ENCODE peak calls at places on chromosome 4, in five cellular contexts. One of them, this sample, is unnamed.

GRCh38 chr4:61773655-61774245 is 573.6 kb downstream of the ADGRL3 start:
- DNase-seq in Caco-2: peak; percentile 15
- DNase-seq in neural progenitor cell: peak; percentile 14
- DNase-seq in thoracic aorta: no peak
- DNase-seq in mucosa of descending colon: no peak
- DNase-seq in this sample: no peak

GRCh38 chr4:8087921-8088495 is 70.6 kb downstream of the ABLIM2 start:
- DNase-seq in Caco-2: no peak
- DNase-seq in neural progenitor cell: no peak
- DNase-seq in thoracic aorta: no peak
- DNase-seq in mucosa of descending colon: no peak
- DNase-seq in this sample: no peak

GRCh38 chr4:88610771-88611170 is 18.5 kb downstream of the HERC3 start:
- DNase-seq in Caco-2: no peak
- DNase-seq in neural progenitor cell: no peak
- DNase-seq in thoracic aorta: peak; percentile 41
- DNase-seq in mucosa of descending colon: no peak
- DNase-seq in this sample: peak; percentile 82

GRCh38 chr4:67104145-67104544 is 441.2 kb downstream of the CENPC start:
- DNase-seq in Caco-2: no peak
- DNase-seq in neural progenitor cell: peak; percentile 27
- DNase-seq in thoracic aorta: no peak
- DNase-seq in mucosa of descending colon: no peak
- DNase-seq in this sample: no peak

GRCh38 chr4:108954880-108955279 is 192.0 kb upstream of the ETNPPL start:
- DNase-seq in Caco-2: no peak
- DNase-seq in neural progenitor cell: no peak
- DNase-seq in thoracic aorta: no peak
- DNase-seq in mucosa of descending colon: no peak
- DNase-seq in this sample: no peak

GRCh38 chr4:17066241-17066640 is 167.8 kb upstream of the LDB2 start:
- DNase-seq in Caco-2: no peak
- DNase-seq in neural progenitor cell: no peak
- DNase-seq in thoracic aorta: no peak
- DNase-seq in mucosa of descending colon: no peak
- DNase-seq in this sample: no peak

GRCh38 chr4:107838763-107839162 is 14.0 kb downstream of the SGMS2 start:
- DNase-seq in Caco-2: no peak
- DNase-seq in neural progenitor cell: no peak
- DNase-seq in thoracic aorta: no peak
- DNase-seq in mucosa of descending colon: no peak
- DNase-seq in this sample: no peak

GRCh38 chr4:95761441-95761840 is 78.5 kb upstream of the PDHA2 start:
- DNase-seq in Caco-2: no peak
- DNase-seq in neural progenitor cell: no peak
- DNase-seq in thoracic aorta: no peak
- DNase-seq in mucosa of descending colon: no peak
- DNase-seq in this sample: no peak

GRCh38 chr4:173446416-173446815 is 47.5 kb upstream of the SCRG1 start:
- DNase-seq in Caco-2: no peak
- DNase-seq in neural progenitor cell: no peak
- DNase-seq in thoracic aorta: no peak
- DNase-seq in mucosa of descending colon: no peak
- DNase-seq in this sample: no peak

GRCh38 chr4:147830987-147831386 is 99.1 kb downstream of the ARHGAP10 start:
- DNase-seq in Caco-2: no peak
- DNase-seq in neural progenitor cell: no peak
- DNase-seq in thoracic aorta: no peak
- DNase-seq in mucosa of descending colon: no peak
- DNase-seq in this sample: peak; percentile 75

GRCh38 chr4:109433281-109434006 is at the start of gene SEC24B:
- DNase-seq in Caco-2: peak; percentile 87
- DNase-seq in neural progenitor cell: peak; percentile 92
- DNase-seq in thoracic aorta: peak; percentile 57
- DNase-seq in mucosa of descending colon: peak; percentile 92
- DNase-seq in this sample: peak; percentile 83

GRCh38 chr4:181957088-181957487 is 286.1 kb upstream of the TENM3 start:
- DNase-seq in Caco-2: no peak
- DNase-seq in neural progenitor cell: no peak
- DNase-seq in thoracic aorta: no peak
- DNase-seq in mucosa of descending colon: no peak
- DNase-seq in this sample: no peak

GRCh38 chr4:171719691-171720090 is 93.5 kb upstream of the GALNTL6 start:
- DNase-seq in Caco-2: no peak
- DNase-seq in neural progenitor cell: no peak
- DNase-seq in thoracic aorta: no peak
- DNase-seq in mucosa of descending colon: no peak
- DNase-seq in this sample: no peak

GRCh38 chr4:147157860-147158701 is 212.4 kb upstream of the TTC29 start:
- DNase-seq in Caco-2: peak; percentile 45
- DNase-seq in neural progenitor cell: peak; percentile 78
- DNase-seq in thoracic aorta: no peak
- DNase-seq in mucosa of descending colon: no peak
- DNase-seq in this sample: no peak

GRCh38 chr4:85565761-85566480 is 91.0 kb downstream of the ARHGAP24 start:
- DNase-seq in Caco-2: no peak
- DNase-seq in neural progenitor cell: no peak
- DNase-seq in thoracic aorta: no peak
- DNase-seq in mucosa of descending colon: no peak
- DNase-seq in this sample: no peak

GRCh38 chr4:4595252-4595651 is 53.4 kb upstream of the STX18 start:
- DNase-seq in Caco-2: peak; percentile 48
- DNase-seq in neural progenitor cell: no peak
- DNase-seq in thoracic aorta: no peak
- DNase-seq in mucosa of descending colon: no peak
- DNase-seq in this sample: no peak

GRCh38 chr4:3030551-3031356 is 43.6 kb downstream of the HTT-AS start:
- DNase-seq in Caco-2: no peak
- DNase-seq in neural progenitor cell: no peak
- DNase-seq in thoracic aorta: no peak
- DNase-seq in mucosa of descending colon: no peak
- DNase-seq in this sample: no peak

GRCh38 chr4:186146443-186146842 is 41.9 kb downstream of the FAM149A start:
- DNase-seq in Caco-2: no peak
- DNase-seq in neural progenitor cell: no peak
- DNase-seq in thoracic aorta: no peak
- DNase-seq in mucosa of descending colon: no peak
- DNase-seq in this sample: no peak

GRCh38 chr4:152479428-152480026 is 56.4 kb downstream of the FBXW7 start:
- DNase-seq in Caco-2: no peak
- DNase-seq in neural progenitor cell: no peak
- DNase-seq in thoracic aorta: no peak
- DNase-seq in mucosa of descending colon: no peak
- DNase-seq in this sample: no peak

GRCh38 chr4:77950204-77950603 is 87.6 kb downstream of the MRPL1 start:
- DNase-seq in Caco-2: no peak
- DNase-seq in neural progenitor cell: no peak
- DNase-seq in thoracic aorta: no peak
- DNase-seq in mucosa of descending colon: no peak
- DNase-seq in this sample: no peak

GRCh38 chr4:28557755-28558154 is 1697.1 kb downstream of the STIM2 start:
- DNase-seq in Caco-2: no peak
- DNase-seq in neural progenitor cell: no peak
- DNase-seq in thoracic aorta: no peak
- DNase-seq in mucosa of descending colon: no peak
- DNase-seq in this sample: no peak

GRCh38 chr4:110622841-110623709 is at the start of gene PITX2:
- DNase-seq in Caco-2: peak; percentile 99
- DNase-seq in neural progenitor cell: peak; percentile 98
- DNase-seq in thoracic aorta: no peak
- DNase-seq in mucosa of descending colon: peak; percentile 90
- DNase-seq in this sample: peak; percentile 98

GRCh38 chr4:173525118-173526033 is 4.7 kb downstream of the HAND2 start:
- DNase-seq in Caco-2: no peak
- DNase-seq in neural progenitor cell: peak; percentile 64
- DNase-seq in thoracic aorta: no peak
- DNase-seq in mucosa of descending colon: no peak
- DNase-seq in this sample: no peak

GRCh38 chr4:156294577-156294976 is 340.9 kb upstream of the CTSO start:
- DNase-seq in Caco-2: peak; percentile 8
- DNase-seq in neural progenitor cell: peak; percentile 42
- DNase-seq in thoracic aorta: no peak
- DNase-seq in mucosa of descending colon: peak; percentile 3
- DNase-seq in this sample: no peak

GRCh38 chr4:40190880-40191815 is 5.7 kb upstream of the RHOH start:
- DNase-seq in Caco-2: peak; percentile 56
- DNase-seq in neural progenitor cell: no peak
- DNase-seq in thoracic aorta: no peak
- DNase-seq in mucosa of descending colon: no peak
- DNase-seq in this sample: no peak
- H3K4me1 ChIP-seq in Caco-2: peaks cover 19% of the 10 kb centered on the region
- H3K4me1 ChIP-seq in neural progenitor cell: peaks cover 36% of the 10 kb centered on the region
- H3K4me1 ChIP-seq in thoracic aorta: no peaks in the 10 kb centered on the region
- H3K4me1 ChIP-seq in mucosa of descending colon: peaks cover 18% of the 10 kb centered on the region
- H3K4me1 ChIP-seq in this sample: no peaks in the 10 kb centered on the region

DNA sequence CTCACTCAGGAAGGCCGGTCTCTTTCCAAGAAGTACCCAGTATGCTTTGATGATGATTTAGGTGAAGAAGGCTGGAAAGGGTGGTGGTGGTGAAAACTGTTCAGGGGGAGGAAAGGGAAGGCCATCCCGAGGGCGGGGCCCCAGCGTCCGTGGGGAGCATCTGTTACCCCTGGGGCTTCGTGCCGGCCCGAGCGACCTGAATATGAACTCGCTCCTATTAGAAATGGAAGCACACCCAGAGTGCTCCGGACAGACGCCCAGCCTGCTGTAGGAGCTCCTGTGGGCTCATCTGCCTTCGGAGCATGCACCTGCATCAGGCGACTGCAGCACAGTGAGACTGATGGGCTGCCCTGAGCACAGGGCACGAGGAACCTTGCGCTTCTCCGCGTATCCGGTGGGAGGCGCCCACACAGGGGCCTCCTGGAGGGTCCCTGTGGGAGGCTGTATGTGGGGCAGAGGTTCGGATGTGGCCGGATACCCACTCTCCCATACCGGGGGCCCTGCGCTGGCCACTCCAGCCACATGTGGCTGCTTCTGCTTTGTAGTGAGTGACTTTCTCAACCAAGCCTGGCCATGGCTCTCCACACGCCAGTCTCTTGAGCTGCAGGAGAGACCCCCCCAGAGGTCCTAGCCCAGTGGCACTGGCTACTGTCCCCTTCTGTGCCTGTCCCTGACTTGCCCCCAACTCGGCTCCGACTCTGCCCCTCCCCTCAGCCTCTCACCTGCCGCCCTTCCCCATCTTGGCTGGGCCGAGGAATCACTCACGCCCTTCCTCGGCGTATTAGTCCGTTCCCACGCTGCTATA is 36.8 kb downstream of the FGFRL1 start:
- DNase-seq in Caco-2: no peak
- DNase-seq in neural progenitor cell: peak; percentile 4
- DNase-seq in thoracic aorta: no peak
- DNase-seq in mucosa of descending colon: peak; percentile 25
- DNase-seq in this sample: no peak
- H3K4me1 ChIP-seq in Caco-2: peaks cover 29% of the 10 kb centered on the region
- H3K4me1 ChIP-seq in neural progenitor cell: no peaks in the 10 kb centered on the region
- H3K4me1 ChIP-seq in thoracic aorta: peaks cover 45% of the 10 kb centered on the region
- H3K4me1 ChIP-seq in mucosa of descending colon: peaks cover 20% of the 10 kb centered on the region
- H3K4me1 ChIP-seq in this sample: peaks cover 7% of the 10 kb centered on the region

DNA sequence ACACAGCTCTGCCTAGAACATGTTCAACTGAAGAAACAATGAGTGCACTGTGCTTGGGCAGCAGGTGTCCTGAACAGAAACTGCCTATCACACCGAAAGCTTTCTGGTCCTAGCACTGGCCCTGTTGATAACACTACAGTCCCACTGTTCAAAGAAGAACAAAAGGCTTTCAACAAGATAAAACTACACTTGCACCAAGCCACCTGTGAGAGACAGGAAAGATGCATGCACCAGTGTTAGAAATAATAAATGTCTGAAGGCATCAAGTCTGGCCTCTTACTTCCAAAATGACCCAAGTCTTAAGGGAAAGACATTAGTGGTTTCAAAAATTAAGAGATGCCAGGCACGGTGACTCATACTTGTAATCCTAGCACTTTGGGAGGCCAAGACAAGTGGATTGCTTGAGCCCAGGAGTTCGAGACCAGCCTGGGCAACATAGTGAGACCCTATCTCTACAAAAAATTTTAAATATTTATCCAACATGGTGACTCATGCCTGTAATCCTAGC is 68.7 kb downstream of the APBB2 start:
- DNase-seq in Caco-2: no peak
- DNase-seq in neural progenitor cell: peak; percentile 60
- DNase-seq in thoracic aorta: no peak
- DNase-seq in mucosa of descending colon: no peak
- DNase-seq in this sample: no peak
- H3K4me1 ChIP-seq in Caco-2: peaks cover 39% of the 10 kb centered on the region
- H3K4me1 ChIP-seq in neural progenitor cell: peaks cover 35% of the 10 kb centered on the region
- H3K4me1 ChIP-seq in thoracic aorta: peaks cover 92% of the 10 kb centered on the region
- H3K4me1 ChIP-seq in mucosa of descending colon: no peaks in the 10 kb centered on the region
- H3K4me1 ChIP-seq in this sample: peaks cover 37% of the 10 kb centered on the region

GRCh38 chr4:142581891-142582290 is 264.2 kb downstream of the INPP4B start:
- DNase-seq in Caco-2: no peak
- DNase-seq in neural progenitor cell: no peak
- DNase-seq in thoracic aorta: no peak
- DNase-seq in mucosa of descending colon: no peak
- DNase-seq in this sample: no peak
- H3K4me1 ChIP-seq in Caco-2: no peaks in the 10 kb centered on the region
- H3K4me1 ChIP-seq in neural progenitor cell: no peaks in the 10 kb centered on the region
- H3K4me1 ChIP-seq in thoracic aorta: no peaks in the 10 kb centered on the region
- H3K4me1 ChIP-seq in mucosa of descending colon: no peaks in the 10 kb centered on the region
- H3K4me1 ChIP-seq in this sample: no peaks in the 10 kb centered on the region

GRCh38 chr4:179029683-179030082 is 1587.4 kb upstream of the AGA start:
- DNase-seq in Caco-2: no peak
- DNase-seq in neural progenitor cell: no peak
- DNase-seq in thoracic aorta: no peak
- DNase-seq in mucosa of descending colon: no peak
- DNase-seq in this sample: no peak

DNA sequence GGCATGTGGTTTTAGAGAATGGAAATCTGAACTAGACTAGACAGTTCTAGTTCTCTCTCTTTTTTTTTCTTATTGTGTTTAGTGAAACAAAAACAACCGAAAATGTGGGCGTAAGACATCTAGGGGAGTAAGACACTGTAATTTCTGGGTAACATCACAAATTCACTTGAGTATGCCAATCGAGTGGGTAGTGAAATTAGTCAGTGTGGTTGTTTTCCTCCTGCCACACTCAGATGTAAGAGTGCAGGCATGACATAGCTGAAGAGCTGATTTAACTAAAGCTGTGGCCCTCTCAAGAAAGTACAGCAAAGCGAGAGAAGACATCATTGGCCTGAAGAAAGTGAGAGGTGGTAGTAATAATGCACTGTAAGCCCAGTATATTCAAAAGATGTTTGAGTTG is 1585.3 kb upstream of the AGA start:
- DNase-seq in Caco-2: no peak
- DNase-seq in neural progenitor cell: no peak
- DNase-seq in thoracic aorta: no peak
- DNase-seq in mucosa of descending colon: no peak
- DNase-seq in this sample: no peak
- H3K4me1 ChIP-seq in Caco-2: no peaks in the 10 kb centered on the region
- H3K4me1 ChIP-seq in neural progenitor cell: no peaks in the 10 kb centered on the region
- H3K4me1 ChIP-seq in thoracic aorta: no peaks in the 10 kb centered on the region
- H3K4me1 ChIP-seq in mucosa of descending colon: no peaks in the 10 kb centered on the region
- H3K4me1 ChIP-seq in this sample: no peaks in the 10 kb centered on the region